ENCODE peak calls at places on chromosomes 3 and 15, in ten cellular contexts. L, Q, I, B, A, N, F, K, Z and D are unnamed samples.

GRCh38 chr15:25795061-25795460 is 68.1 kb downstream of the ATP10A start:
- DNase-seq in Z (no peak), N (no peak), F (peak), A (no peak), K (no peak), I (no peak), L (no peak), B (no peak), Q (no peak), D (no peak)

GRCh38 chr15:101198031-101198430 is 53.8 kb downstream of the CHSY1 start:
- DNase-seq in I (no peak), F (no peak), L (no peak), B (no peak), Z (no peak), Q (no peak), K (no peak), N (no peak), A (no peak), D (no peak)

GRCh38 chr15:39735120-39735717 is 47.4 kb downstream of the FSIP1 start:
- DNase-seq in I (no peak), F (no peak), K (no peak), L (no peak), A (no peak), B (no peak), Z (no peak), N (no peak), Q (no peak), D (no peak)

GRCh38 chr3:4825572-4826236 is 153.5 kb upstream of the BHLHE40 start:
- DNase-seq in N (no peak), Z (no peak), L (no peak), B (no peak), A (no peak), I (no peak), K (no peak), Q (no peak), F (peak), D (no peak)

GRCh38 chr3:184241447-184242296 is 7.1 kb downstream of the ALG3 start:
- DNase-seq in F (peak), B (peak), K (no peak), L (peak), I (no peak), N (no peak), Z (peak), Q (peak), A (no peak), D (no peak)

GRCh38 chr3:107068980-107069379 is 308.3 kb upstream of the CCDC54 start:
- DNase-seq in A (peak), Z (peak), F (no peak), N (no peak), Q (peak), I (no peak), L (peak), B (no peak), K (no peak), D (no peak)

GRCh38 chr3:46213201-46213600 is 5.1 kb upstream of the CCR1 start:
- DNase-seq in B (no peak), Z (no peak), Q (no peak), N (no peak), K (no peak), L (no peak), F (no peak), I (no peak), A (no peak), D (no peak)

GRCh38 chr15:51735211-51735610 is 2.2 kb downstream of the LYSMD2 start:
- DNase-seq in B (no peak), N (no peak), F (no peak), Z (no peak), K (no peak), Q (no peak), L (no peak), I (no peak), A (no peak), D (no peak)

GRCh38 chr3:94249491-94250079 is 186.7 kb downstream of the NSUN3 start:
- DNase-seq in F (no peak), N (peak), B (peak), I (peak), L (peak), Q (peak), A (peak), Z (peak), K (peak), D (peak)

GRCh38 chr3:183192650-183193300 is 30.2 kb upstream of the LAMP3 start:
- DNase-seq in I (no peak), Q (no peak), B (no peak), F (no peak), A (no peak), K (no peak), L (no peak), N (no peak), Z (no peak), D (no peak)

GRCh38 chr3:53259427-53260259 is 3.8 kb upstream of the TKT start:
- DNase-seq in I (no peak), Q (peak), F (no peak), Z (no peak), N (no peak), B (no peak), L (no peak), A (no peak), K (no peak), D (no peak)

GRCh38 chr3:95271330-95271729 is 1208.5 kb downstream of the NSUN3 start:
- DNase-seq in K (no peak), B (no peak), N (no peak), L (no peak), Z (no peak), Q (no peak), I (no peak), A (no peak), F (no peak), D (no peak)

GRCh38 chr3:12135029-12135634 is 23.6 kb downstream of the TIMP4 start:
- DNase-seq in B (peak), Q (peak), I (peak), L (peak), K (peak), Z (peak), F (peak), A (peak), N (peak), D (peak)

GRCh38 chr15:44033894-44034293 is 161.2 kb downstream of the FRMD5 start:
- DNase-seq in L (peak), Q (peak), K (peak), N (no peak), B (no peak), A (no peak), F (no peak), I (no peak), Z (peak), D (no peak)

GRCh38 chr15:42283671-42284070 is 10.4 kb upstream of the TMEM87A start:
- DNase-seq in F (no peak), N (no peak), Z (no peak), Q (no peak), L (no peak), K (no peak), A (no peak), B (no peak), I (no peak), D (no peak)

GRCh38 chr3:37377670-37378069 is 203.3 kb upstream of the LRRFIP2 start:
- DNase-seq in L (no peak), Q (no peak), B (no peak), Z (no peak), F (no peak), A (no peak), N (no peak), I (no peak), K (no peak), D (no peak)

GRCh38 chr15:90493647-90494046 is 36.1 kb upstream of the CRTC3 start:
- DNase-seq in K (no peak), B (no peak), I (no peak), L (no peak), A (no peak), N (no peak), F (no peak), Z (no peak), Q (no peak), D (no peak)

GRCh38 chr15:57251308-57251707 is 125.0 kb upstream of the CGNL1 start:
- DNase-seq in B (no peak), F (no peak), Z (peak), N (no peak), I (no peak), K (no peak), L (no peak), Q (peak), A (no peak), D (no peak)

GRCh38 chr15:92091155-92091734 is 237.7 kb downstream of the SLCO3A1 start:
- DNase-seq in K (peak), Q (no peak), N (no peak), F (peak), B (peak), Z (peak), I (no peak), L (peak), A (no peak), D (peak)

GRCh38 chr3:197030379-197031314 is 1.0 kb upstream of the MELTF start:
- DNase-seq in A (no peak), K (no peak), L (no peak), N (no peak), B (no peak), F (peak), Q (peak), I (peak), Z (no peak), D (no peak)

GRCh38 chr3:52317601-52318000 is 1.5 kb downstream of the DNAH1 start:
- DNase-seq in K (no peak), Z (peak), B (peak), A (no peak), N (peak), Q (no peak), L (peak), I (peak), F (peak), D (peak)

GRCh38 chr3:111906667-111907066 is 47.6 kb downstream of the PHLDB2 start:
- DNase-seq in Q (no peak), K (no peak), N (no peak), B (no peak), A (no peak), L (no peak), Z (no peak), I (no peak), F (no peak), D (no peak)

GRCh38 chr3:133965033-133965570 is 64.6 kb downstream of the SLCO2A1 start:
- DNase-seq in F (no peak), N (no peak), I (no peak), Z (peak), L (no peak), Q (no peak), K (no peak), B (no peak), A (no peak), D (no peak)

GRCh38 chr3:126883241-126883640 is 99.7 kb upstream of the PLXNA1 start:
- DNase-seq in F (no peak), I (no peak), A (no peak), K (no peak), N (peak), Q (peak), Z (peak), L (no peak), B (no peak), D (no peak)

GRCh38 chr15:76032046-76032445 is 19.8 kb upstream of the NRG4 start:
- DNase-seq in A (no peak), L (no peak), B (no peak), I (no peak), N (no peak), Z (no peak), F (no peak), Q (no peak), K (no peak), D (no peak)

GRCh38 chr15:76035593-76035992 is 23.4 kb upstream of the NRG4 start:
- DNase-seq in I (no peak), F (no peak), A (no peak), N (no peak), Q (no peak), L (no peak), Z (no peak), B (no peak), K (no peak), D (no peak)

GRCh38 chr15:76038512-76038911 is 21.3 kb upstream of the TMEM266 start:
- DNase-seq in B (no peak), Q (no peak), I (no peak), Z (no peak), N (no peak), A (no peak), K (no peak), L (no peak), F (no peak), D (no peak)

GRCh38 chr15:76033438-76033837 is 21.2 kb upstream of the NRG4 start:
- DNase-seq in N (no peak), K (no peak), Q (no peak), F (no peak), B (no peak), A (no peak), L (no peak), I (no peak), Z (no peak), D (no peak)

DNA sequence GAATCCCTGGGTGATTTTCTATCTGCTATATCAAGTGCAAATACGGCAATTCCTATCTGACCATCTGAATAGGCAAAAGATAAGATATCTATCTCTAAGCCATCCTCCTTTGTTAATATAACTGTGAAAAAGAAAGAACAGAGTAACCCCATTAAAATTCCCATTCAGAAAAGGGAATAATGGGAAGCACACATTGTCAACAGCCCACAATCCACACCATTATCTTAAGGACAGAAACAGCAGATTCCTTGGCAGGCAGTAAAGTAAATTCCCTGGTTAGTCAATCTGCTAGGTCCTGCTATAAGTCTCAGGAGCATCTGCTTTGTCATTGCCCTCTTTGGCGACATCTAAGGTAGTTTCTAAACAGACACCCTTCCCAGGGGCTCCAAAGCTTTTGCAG is 21.9 kb upstream of the NRG4 start:
- DNase-seq in Z (no peak), Q (no peak), A (no peak), L (no peak), N (no peak), I (no peak), K (no peak), B (no peak), F (no peak), D (no peak)
- TF ChIP-seq CTCF in Z (no peak), Q (no peak), A (no peak), L (no peak), N (no peak), I (no peak), K (no peak), B (no peak), F (no peak), D (no peak)

GRCh38 chr3:9500108-9501050 is 53.2 kb downstream of the LHFPL4 start:
- DNase-seq in N (no peak), I (peak), B (peak), A (peak), L (peak), K (peak), F (peak), Z (peak), Q (peak), D (peak)
- TF ChIP-seq CTCF in N (peak), I (peak), B (peak), A (peak), L (peak), K (peak), F (peak), Z (peak), Q (peak), D (peak)

GRCh38 chr3:2166552-2166951 is 67.9 kb downstream of the CNTN4 start:
- DNase-seq in I (no peak), A (no peak), K (no peak), F (no peak), N (no peak), B (no peak), L (no peak), Z (no peak), Q (no peak), D (no peak)
- TF ChIP-seq CTCF in I (no peak), A (no peak), K (no peak), F (no peak), N (no peak), B (no peak), L (no peak), Z (no peak), Q (no peak), D (no peak)

GRCh38 chr15:70560617-70561328 is 202.6 kb downstream of the UACA start:
- DNase-seq in N (no peak), B (no peak), F (no peak), L (no peak), Z (no peak), A (no peak), K (no peak), Q (no peak), I (no peak), D (no peak)
- TF ChIP-seq CTCF in N (no peak), B (no peak), F (no peak), L (no peak), Z (no peak), A (no peak), K (no peak), Q (no peak), I (no peak), D (no peak)

GRCh38 chr3:139675327-139675726 is 2.4 kb downstream of the NMNAT3 start:
- DNase-seq in A (no peak), B (no peak), N (no peak), F (no peak), K (no peak), I (no peak), Z (no peak), Q (no peak), L (no peak), D (no peak)

GRCh38 chr3:139676634-139677197 is 1.1 kb downstream of the NMNAT3 start:
- DNase-seq in K (no peak), F (no peak), B (no peak), L (no peak), I (no peak), A (no peak), N (no peak), Q (no peak), Z (no peak), D (no peak)

GRCh38 chr3:139674585-139675260 is 3.0 kb downstream of the NMNAT3 start:
- DNase-seq in B (no peak), Z (no peak), Q (no peak), K (no peak), A (no peak), F (no peak), L (no peak), N (no peak), I (no peak), D (no peak)

GRCh38 chr3:139679218-139679617 is 1.4 kb upstream of the NMNAT3 start:
- DNase-seq in L (no peak), F (no peak), B (no peak), Q (no peak), Z (no peak), N (no peak), K (no peak), I (no peak), A (no peak), D (no peak)

GRCh38 chr3:139677341-139678155 is at the start of gene NMNAT3:
- DNase-seq in I (peak), N (peak), L (peak), Q (peak), F (peak), B (peak), A (peak), Z (peak), K (peak), D (peak)
- TF ChIP-seq CTCF in I (no peak), N (no peak), L (no peak), Q (no peak), F (no peak), B (no peak), A (no peak), Z (no peak), K (peak), D (no peak)

DNA sequence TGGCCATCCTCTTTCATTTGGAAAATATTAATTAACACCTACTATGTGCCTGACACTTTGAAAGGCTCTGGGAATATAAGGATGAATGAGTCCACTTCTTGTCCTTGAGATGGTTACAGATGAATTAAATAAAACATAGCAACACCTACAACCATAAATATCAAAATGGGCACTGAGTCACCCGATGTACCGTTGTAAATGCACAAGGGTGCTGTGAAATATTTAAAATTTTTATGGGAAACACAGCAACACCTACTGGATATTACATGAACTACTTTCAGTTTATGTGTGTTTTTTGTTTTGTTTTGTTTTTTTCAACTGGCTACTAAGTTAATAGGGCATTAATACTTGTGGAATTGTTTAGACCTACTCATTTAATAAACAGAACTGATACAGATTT is 239.0 kb upstream of the NAALADL2 start:
- DNase-seq in L (peak), A (no peak), Q (peak), K (peak), F (no peak), N (no peak), Z (peak), I (no peak), B (no peak), D (no peak)
- TF ChIP-seq CTCF in L (peak), A (no peak), Q (peak), K (peak), F (peak), N (no peak), Z (peak), I (no peak), B (peak), D (peak)

DNA sequence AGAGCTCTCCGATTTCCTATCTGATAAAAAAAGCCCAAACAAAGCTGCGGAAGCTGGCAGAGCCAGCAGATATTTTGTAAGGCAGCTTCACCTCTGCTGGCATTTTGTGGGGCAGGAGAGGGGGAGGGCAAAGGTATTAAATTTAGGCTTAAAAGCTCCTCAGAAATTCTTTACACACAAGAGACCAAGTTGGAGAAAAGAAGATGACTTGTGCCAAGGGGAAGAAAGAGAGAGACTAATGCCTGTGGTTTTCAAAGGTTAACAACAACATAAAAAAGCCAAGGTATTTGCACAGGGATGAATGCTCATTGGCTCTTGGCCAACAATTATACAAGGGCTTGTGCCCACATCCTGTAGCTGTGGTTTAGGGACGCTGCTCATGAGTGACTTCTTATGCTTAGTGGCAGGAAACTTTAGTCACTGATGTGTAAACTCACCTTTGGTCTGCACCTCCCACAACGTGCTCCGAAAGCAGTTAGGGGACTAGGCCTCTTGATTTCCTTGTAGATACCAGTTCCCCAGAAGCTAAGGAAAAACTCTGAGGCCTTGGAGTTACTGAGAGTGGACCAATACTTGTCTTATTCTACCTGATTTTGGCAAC is 152.9 kb downstream of the TPRG1 start:
- DNase-seq in K (peak), A (no peak), Z (peak), B (no peak), L (peak), F (no peak), Q (peak), N (no peak), I (peak), D (no peak)
- TF ChIP-seq CTCF in K (no peak), A (no peak), Z (no peak), B (no peak), L (no peak), F (no peak), Q (no peak), N (no peak), I (no peak), D (no peak)

GRCh38 chr15:98039596-98039995 is 79.1 kb downstream of the ARRDC4 start:
- DNase-seq in F (no peak), L (no peak), A (no peak), K (no peak), Q (no peak), Z (no peak), N (no peak), B (no peak), I (no peak), D (no peak)

GRCh38 chr15:98043160-98044059 is 82.9 kb downstream of the ARRDC4 start:
- DNase-seq in N (no peak), A (no peak), B (no peak), K (no peak), Z (no peak), Q (no peak), L (no peak), I (no peak), F (no peak), D (no peak)
- TF ChIP-seq CTCF in N (no peak), A (no peak), B (no peak), K (no peak), Z (no peak), Q (no peak), L (no peak), I (no peak), F (no peak), D (no peak)